ENCODE peak calls at places on chromosomes 7 and 10, in four cellular contexts. P is adrenal gland, C is fibroblast of lung, A is stomach. Q is an unnamed sample.

GRCh38 chr7:79341902-79342301 is 111.6 kb downstream of the MAGI2 start:
- DNase-seq in C (no peak), A (no peak), P (no peak), Q (no peak)

GRCh38 chr7:12884856-12885440 is 197.5 kb downstream of the ARL4A start:
- DNase-seq in C (peak; percentile 20), A (no peak), P (no peak), Q (no peak)

GRCh38 chr7:132419538-132419937 is 156.7 kb downstream of the PLXNA4 start:
- DNase-seq in C (peak; percentile 94), A (no peak), P (no peak), Q (no peak)

GRCh38 chr7:83365746-83366145 is 203.1 kb upstream of the PCLO start:
- DNase-seq in C (peak; percentile 38), P (no peak), A (no peak), Q (no peak)

GRCh38 chr10:102696736-102697135 is 17.5 kb downstream of the ARL3 start:
- DNase-seq in A (no peak), P (no peak), C (no peak), Q (no peak)

GRCh38 chr7:235576-236395 is 43.4 kb downstream of the FAM20C start:
- DNase-seq in P (no peak), C (peak; percentile 15), A (peak; percentile 91), Q (no peak)

GRCh38 chr7:630539-630938 is 96.0 kb upstream of the DNAAF5 start:
- DNase-seq in A (no peak), P (no peak), C (no peak), Q (no peak)

GRCh38 chr7:2516194-2516555 is 3.4 kb upstream of the LFNG start:
- DNase-seq in C (no peak), A (no peak), P (no peak), Q (no peak)

GRCh38 chr7:101816499-101817030 is 861 bp upstream of the CUX1 start:
- DNase-seq in A (peak; percentile 65), P (peak; percentile 56), C (peak; percentile 44), Q (peak; percentile 37)

GRCh38 chr7:50321678-50322077 is 17.2 kb downstream of the IKZF1 start:
- DNase-seq in A (no peak), P (no peak), C (no peak), Q (no peak)

GRCh38 chr10:21675157-21675796 is 141.2 kb downstream of the MLLT10 start:
- DNase-seq in A (no peak), C (peak; percentile 44), P (no peak), Q (peak; percentile 42)

GRCh38 chr7:75980126-75980864 is 14.1 kb downstream of the TMEM120A start:
- DNase-seq in A (peak; percentile 80), C (no peak), P (peak; percentile 94), Q (peak; percentile 97)

GRCh38 chr10:29495366-29495765 is 139.4 kb downstream of the SVIL start:
- DNase-seq in C (no peak), P (no peak), A (no peak), Q (no peak)

GRCh38 chr10:132884691-132885271 is 57.6 kb downstream of the CFAP46 start:
- DNase-seq in A (no peak), P (no peak), C (no peak), Q (no peak)

GRCh38 chr10:20494474-20494873 is 402.6 kb downstream of the NEBL start:
- DNase-seq in C (peak; percentile 66), P (no peak), A (no peak), Q (no peak)

GRCh38 chr10:86815035-86815617 is 58.7 kb downstream of the BMPR1A start:
- DNase-seq in C (peak; percentile 55), A (no peak), P (no peak), Q (no peak)
- H3K27ac ChIP-seq in C (no peak overlapping the region), A (peak overlapping the region; percentile 30), P (peak overlapping the region; percentile 63), Q (no peak overlapping the region)

GRCh38 chr10:14604181-14605142 is 170.2 kb downstream of the FAM107B start:
- DNase-seq in C (peak; percentile 77), A (peak; percentile 86), P (peak; percentile 87), Q (peak; percentile 82)
- H3K4me1 ChIP-seq in C (peaks cover 12% of the 10 kb centered on the region), A (peaks cover 48% of the 10 kb centered on the region), P (peaks cover 40% of the 10 kb centered on the region), Q (peaks cover 11% of the 10 kb centered on the region)

GRCh38 chr10:130762481-130762880 is 549.0 kb downstream of the TCERG1L start:
- DNase-seq in A (no peak), P (no peak), C (no peak), Q (no peak)

GRCh38 chr10:130763071-130763470 is 548.5 kb downstream of the TCERG1L start:
- DNase-seq in P (no peak), C (no peak), A (no peak), Q (no peak)

GRCh38 chr10:130764651-130765050 is 546.9 kb downstream of the TCERG1L start:
- DNase-seq in C (no peak), A (no peak), P (no peak), Q (no peak)

GRCh38 chr10:130761896-130762295 is 549.6 kb downstream of the TCERG1L start:
- DNase-seq in P (no peak), C (no peak), A (no peak), Q (no peak)

DNA sequence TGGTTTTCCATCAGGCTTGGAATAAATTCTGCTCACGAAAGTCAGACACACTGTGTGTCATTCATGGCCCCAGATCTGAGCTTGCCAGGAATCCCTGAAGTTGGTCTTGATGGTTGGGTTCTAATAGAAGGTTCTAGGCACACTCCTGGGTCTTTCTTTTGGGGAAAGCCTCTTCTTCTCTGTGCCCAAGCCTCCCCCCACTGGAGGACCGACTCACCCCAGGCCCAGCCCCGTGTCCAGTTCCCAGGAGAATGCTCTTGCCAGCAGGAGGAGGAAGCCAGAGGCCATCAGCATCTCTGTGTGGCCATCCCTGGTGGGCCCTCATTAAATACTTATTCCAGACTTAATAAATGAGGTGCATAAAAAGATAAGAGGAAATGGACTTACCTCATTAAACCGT is 548.0 kb downstream of the TCERG1L start:
- DNase-seq in P (no peak), C (no peak), A (no peak), Q (no peak)
- H3K9me3 ChIP-seq in P (no peaks in the 10 kb centered on the region), C (no peaks in the 10 kb centered on the region), A (peaks cover 16% of the 10 kb centered on the region), Q (no peaks in the 10 kb centered on the region)

DNA sequence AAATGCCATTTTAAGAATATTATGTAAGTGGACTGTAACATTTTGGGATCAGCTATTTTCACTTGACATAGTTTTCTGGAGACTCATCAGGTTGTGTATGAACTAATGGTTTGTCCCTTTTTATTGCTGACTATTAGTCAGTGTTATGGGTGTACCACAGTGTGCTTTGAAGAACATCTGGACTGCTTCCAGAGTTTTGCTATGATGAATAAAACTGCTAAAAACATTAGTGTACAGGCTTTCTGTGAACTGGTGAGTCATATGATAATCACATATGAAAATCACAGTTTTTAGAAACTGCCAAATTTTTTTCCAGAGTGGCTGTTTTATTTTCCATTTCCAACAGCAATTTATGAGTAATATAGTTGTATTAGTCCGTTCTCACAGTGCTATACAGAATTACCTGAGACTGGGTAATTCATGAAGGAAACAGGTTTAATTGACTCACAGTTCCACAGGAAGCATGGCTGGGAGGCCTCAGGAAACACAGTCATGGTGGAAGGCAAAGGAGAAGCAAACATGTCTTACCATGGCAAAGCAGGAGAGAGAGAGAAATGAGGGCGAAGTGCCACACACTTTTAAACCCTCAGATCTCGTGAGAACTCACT is 281.2 kb upstream of the VSTM2A start:
- DNase-seq in A (no peak), P (no peak), C (peak; percentile 34), Q (no peak)
- H3K27ac ChIP-seq in A (no peak overlapping the region), P (no peak overlapping the region), C (no peak overlapping the region), Q (no peak overlapping the region)

GRCh38 chr7:116097365-116098009 is 66.9 kb upstream of the TFEC start:
- DNase-seq in C (peak; percentile 22), A (no peak), P (no peak), Q (peak; percentile 12)

GRCh38 chr7:116101709-116102108 is 71.1 kb upstream of the TFEC start:
- DNase-seq in A (no peak), P (no peak), C (peak; percentile 23), Q (no peak)

GRCh38 chr7:116093516-116094301 is 63.1 kb upstream of the TFEC start:
- DNase-seq in P (no peak), A (no peak), C (no peak), Q (no peak)

GRCh38 chr7:116098175-116098574 is 67.6 kb upstream of the TFEC start:
- DNase-seq in A (no peak), P (no peak), C (no peak), Q (no peak)
- H3K4me1 ChIP-seq in A (no peaks in the 10 kb centered on the region), P (no peaks in the 10 kb centered on the region), C (no peaks in the 10 kb centered on the region), Q (no peaks in the 10 kb centered on the region)

DNA sequence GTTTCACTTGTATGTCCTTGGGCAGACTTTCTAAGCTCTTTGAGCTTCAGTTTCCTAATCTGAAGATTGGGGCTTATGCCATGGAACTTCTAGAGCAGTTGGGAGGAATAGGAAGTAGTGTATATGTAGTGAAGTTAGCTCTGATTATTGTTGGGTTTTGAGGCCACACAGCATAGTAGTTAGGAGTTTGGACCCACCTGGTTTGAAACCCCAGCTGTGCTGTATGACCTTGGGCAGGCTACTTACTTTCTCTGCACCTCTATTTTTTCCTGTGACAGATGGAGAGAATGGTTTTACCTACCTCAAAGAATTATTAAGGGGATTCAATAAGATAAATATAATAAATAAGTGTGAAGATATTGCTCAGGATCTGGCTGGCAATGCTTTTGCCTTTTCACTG is 61.4 kb upstream of the ADRB1 start:
- DNase-seq in P (no peak), C (no peak), A (no peak), Q (no peak)
- H3K9me3 ChIP-seq in P (no peaks in the 10 kb centered on the region), C (no peaks in the 10 kb centered on the region), A (no peaks in the 10 kb centered on the region), Q (no peaks in the 10 kb centered on the region)

DNA sequence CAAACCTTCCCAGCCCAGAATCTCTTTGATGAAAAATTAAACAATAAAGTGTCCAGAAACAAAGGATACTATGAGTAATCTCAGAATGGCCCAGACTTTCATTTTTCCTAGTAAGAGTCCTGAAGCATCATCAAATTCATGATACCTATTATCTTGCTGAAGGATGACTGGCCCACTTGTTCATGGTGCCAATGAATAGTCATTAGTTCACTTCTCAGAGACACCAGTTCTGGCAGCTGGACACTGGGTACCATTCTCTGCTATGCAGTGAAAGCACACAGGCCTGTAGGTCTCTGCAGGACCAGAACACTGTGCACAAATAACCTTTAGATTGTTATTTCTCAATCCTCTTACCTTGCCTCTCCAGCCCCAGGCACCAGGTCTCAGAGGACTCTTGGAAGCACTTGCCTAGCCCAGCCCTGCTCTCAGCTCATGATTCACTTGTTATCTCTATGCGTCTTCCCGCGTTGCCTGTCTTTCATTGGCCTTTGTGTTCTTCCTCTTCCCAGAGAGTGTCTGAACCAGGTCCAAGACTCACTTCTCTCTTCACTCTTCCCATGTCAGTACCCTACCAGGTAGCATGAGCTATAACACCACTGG is 98.1 kb upstream of the AGBL3 start:
- DNase-seq in P (no peak), A (no peak), C (no peak), Q (no peak)
- H3K27ac ChIP-seq in P (no peak overlapping the region), A (no peak overlapping the region), C (no peak overlapping the region), Q (no peak overlapping the region)

GRCh38 chr10:103765168-103765567 is 90.2 kb downstream of the SH3PXD2A start:
- DNase-seq in C (peak; percentile 56), P (no peak), A (no peak), Q (no peak)
- H3K4me1 ChIP-seq in C (peaks cover 24% of the 10 kb centered on the region), P (peaks cover 17% of the 10 kb centered on the region), A (peaks cover 35% of the 10 kb centered on the region), Q (no peaks in the 10 kb centered on the region)

GRCh38 chr7:22645418-22646181 is 81.4 kb upstream of the IL6 start:
- DNase-seq in P (no peak), A (no peak), C (no peak), Q (no peak)
- H3K9me3 ChIP-seq in P (no peaks in the 10 kb centered on the region), A (peaks cover 31% of the 10 kb centered on the region), C (no peaks in the 10 kb centered on the region), Q (peaks cover 4% of the 10 kb centered on the region)

DNA sequence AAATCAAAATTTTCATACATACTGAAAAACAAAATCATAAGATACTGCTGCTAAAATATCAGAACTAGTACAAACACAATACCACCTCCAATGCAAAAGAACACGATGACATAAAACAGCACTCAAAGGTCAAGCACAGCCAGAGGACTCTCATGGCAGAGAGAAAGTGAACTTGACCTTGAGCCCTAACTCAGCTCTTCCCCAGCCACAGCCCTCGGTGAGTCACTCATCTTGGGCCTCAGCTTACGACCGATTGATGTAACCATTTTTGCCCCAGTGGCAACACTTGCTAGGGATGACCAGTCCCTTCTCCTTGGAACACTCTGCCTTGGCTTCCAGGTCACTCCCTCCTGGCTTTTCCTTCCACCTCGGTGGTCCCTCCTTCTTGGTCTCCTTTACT is 77.8 kb downstream of the JAZF1 start:
- DNase-seq in C (peak; percentile 95), P (peak; percentile 87), A (no peak), Q (no peak)
- H3K27ac ChIP-seq in C (no peak overlapping the region), P (peak overlapping the region; percentile 76), A (no peak overlapping the region), Q (no peak overlapping the region)

Q was measured in small intestine.